ENCODE peak calls at places on chromosomes 16 and 17, in four cellular contexts. T is nucleus accumbens; E is T-helper 17 cell; G is effector memory CD4-positive, alpha-beta T cell. S is an unnamed sample.

GRCh38 chr17:12959441-12959840 is 58.4 kb downstream of the ELAC2 start:
- DNase-seq in T (no peak), E (no peak), G (no peak), S (no peak)

GRCh38 chr17:50210249-50211225 is 9.1 kb upstream of the COL1A1 start:
- DNase-seq in T (no peak), E (no peak), G (no peak), S (peak; percentile 74)

GRCh38 chr17:31061678-31062077 is 33.1 kb upstream of the NF1 start:
- DNase-seq in T (no peak), E (no peak), G (no peak), S (no peak)

GRCh38 chr17:42653179-42654124 is 5.6 kb upstream of the TUBG2 start:
- DNase-seq in T (no peak), E (no peak), G (no peak), S (no peak)

GRCh38 chr16:726438-727290 is at the start of the genes CCDC78 and HAGHL:
- DNase-seq in T (peak; percentile 71), E (peak; percentile 50), G (peak; percentile 51), S (no peak)

GRCh38 chr17:79522414-79522813 is 88.4 kb downstream of the RBFOX3 start:
- DNase-seq in T (no peak), E (no peak), G (no peak), S (no peak)

GRCh38 chr16:14172200-14172805 is 101.2 kb downstream of the MRTFB start:
- DNase-seq in T (no peak), E (no peak), G (no peak), S (no peak)

GRCh38 chr17:59963738-59964454 is 644 bp downstream of the RNFT1 start:
- DNase-seq in T (peak; percentile 26), E (peak; percentile 14), G (peak; percentile 9), S (peak; percentile 31)

GRCh38 chr16:56195151-56195550 is 3.9 kb downstream of the GNAO1 start:
- DNase-seq in T (peak; percentile 48), E (no peak), G (no peak), S (no peak)

GRCh38 chr16:9151597-9151996 is 60.2 kb downstream of the HAPSTR1 start:
- DNase-seq in T (no peak), E (no peak), G (no peak), S (peak; percentile 26)

GRCh38 chr17:30291571-30292489 is at the start of gene BLMH:
- DNase-seq in T (peak; percentile 68), E (peak; percentile 73), G (peak; percentile 66), S (peak; percentile 73)

GRCh38 chr17:58401287-58401686 is 16.0 kb downstream of the RNF43 start:
- DNase-seq in T (no peak), E (no peak), G (no peak), S (no peak)

GRCh38 chr16:28168991-28169554 is 42.7 kb downstream of the XPO6 start:
- DNase-seq in T (no peak), E (peak; percentile 20), G (peak; percentile 17), S (no peak)

GRCh38 chr17:82020874-82021727 is 1.6 kb downstream of the CENPX start:
- DNase-seq in T (peak; percentile 71), E (no peak), G (no peak), S (no peak)

GRCh38 chr17:4945176-4945943 is 3.0 kb downstream of the PFN1 start:
- DNase-seq in T (peak; percentile 17), E (peak; percentile 61), G (peak; percentile 65), S (peak; percentile 90)

GRCh38 chr17:16463341-16464000 is 28.5 kb downstream of the LRRC75A start:
- DNase-seq in T (no peak), E (no peak), G (no peak), S (peak; percentile 53)

GRCh38 chr17:75970011-75970523 is 8.9 kb downstream of the ACOX1 start:
- DNase-seq in T (no peak), E (no peak), G (no peak), S (no peak)

GRCh38 chr16:1941162-1941923 is 1.7 kb downstream of the MSRB1 start:
- DNase-seq in T (no peak), E (no peak), G (no peak), S (no peak)

GRCh38 chr16:48321307-48322036 is 63.7 kb downstream of the SIAH1 start:
- DNase-seq in T (no peak), E (no peak), G (no peak), S (peak; percentile 8)

GRCh38 chr17:18920911-18921441 is 31.0 kb upstream of the SLC5A10 start:
- DNase-seq in T (no peak), E (no peak), G (no peak), S (peak; percentile 40)

GRCh38 chr17:50426814-50427787 is 1.1 kb downstream of the ACSF2 start:
- DNase-seq in T (no peak), E (no peak), G (no peak), S (no peak)

GRCh38 chr16:89764711-89765201 is 43.4 kb downstream of the ZNF276 start:
- DNase-seq in T (no peak), E (no peak), G (peak; percentile 16), S (no peak)

GRCh38 chr16:50368410-50369132 is at the start of gene BRD7:
- DNase-seq in T (peak; percentile 60), E (peak; percentile 75), G (peak; percentile 60), S (peak; percentile 61)

GRCh38 chr17:82810644-82811430 is 29.0 kb downstream of the ZNF750 start:
- DNase-seq in T (no peak), E (no peak), G (no peak), S (no peak)

GRCh38 chr16:85825326-85825725 is 25.8 kb downstream of the COX4I1 start:
- DNase-seq in T (no peak), E (no peak), G (no peak), S (no peak)

GRCh38 chr16:16150878-16151152 is 72.5 kb downstream of the ABCC6 start:
- DNase-seq in T (no peak), E (no peak), G (no peak), S (no peak)

GRCh38 chr17:78498848-78499247 is 78.3 kb downstream of the DNAH17 start:
- DNase-seq in T (no peak), E (no peak), G (no peak), S (no peak)

GRCh38 chr16:66387817-66388332 is 21.4 kb downstream of the CDH5 start:
- DNase-seq in T (no peak), E (no peak), G (no peak), S (no peak)

GRCh38 chr17:12422632-12423031 is 243.1 kb upstream of the MYOCD start:
- DNase-seq in T (no peak), E (no peak), G (no peak), S (no peak)

GRCh38 chr16:23595951-23596720 is at the start of gene NDUFAB1:
- DNase-seq in T (peak; percentile 88), E (peak; percentile 84), G (peak; percentile 82), S (peak; percentile 70)

GRCh38 chr16:53094013-53094630 is 39.3 kb downstream of the CHD9 start:
- DNase-seq in T (peak; percentile 20), E (no peak), G (peak; percentile 32), S (no peak)

GRCh38 chr16:69057400-69058378 is 47.8 kb upstream of the HAS3 start:
- DNase-seq in T (no peak), E (no peak), G (no peak), S (no peak)

GRCh38 chr17:49266233-49266632 is 35.6 kb upstream of the PHOSPHO1 start:
- DNase-seq in T (no peak), E (no peak), G (no peak), S (no peak)

GRCh38 chr17:31532526-31532925 is 141.1 kb downstream of the RAB11FIP4 start:
- DNase-seq in T (no peak), E (no peak), G (no peak), S (no peak)

GRCh38 chr17:82350182-82351030 is 8.6 kb upstream of the TEX19 start:
- DNase-seq in T (no peak), E (no peak), G (no peak), S (no peak)

GRCh38 chr16:649646-650045 is 481 bp downstream of the WDR90 start:
- DNase-seq in T (no peak), E (no peak), G (no peak), S (no peak)

GRCh38 chr17:65918921-65919546 is 272.9 kb downstream of the CEP112 start:
- DNase-seq in T (no peak), E (no peak), G (no peak), S (no peak)

GRCh38 chr17:6940186-6940649 is 55.6 kb upstream of the ALOX12 start:
- DNase-seq in T (no peak), E (no peak), G (no peak), S (peak; percentile 29)

GRCh38 chr17:61294777-61295176 is 104.9 kb upstream of the TBX2 start:
- DNase-seq in T (no peak), E (no peak), G (no peak), S (no peak)

S was measured in COLO829.